ENCODE peak calls at places on chromosomes 5 and 9, in five cellular contexts. Y, H, T, O and E are unnamed samples.

GRCh38 chr5:152532714-152533113 is 127.6 kb upstream of the NMUR2 start:
- DNase-seq in T (peak; percentile 16), H (peak; percentile 55), Y (no peak), O (peak; percentile 62), E (peak; percentile 70)

GRCh38 chr5:123874600-123875201 is 362.7 kb downstream of the CSNK1G3 start:
- DNase-seq in T (no peak), O (peak; percentile 95), Y (no peak), H (no peak), E (no peak)

GRCh38 chr5:10666531-10667305 is 94.3 kb downstream of the DAP start:
- DNase-seq in H (no peak), O (no peak), Y (no peak), T (no peak), E (no peak)

GRCh38 chr9:72315510-72316287 is 49.3 kb downstream of the ZFAND5 start:
- DNase-seq in Y (no peak), T (no peak), O (peak; percentile 22), H (peak; percentile 80), E (peak; percentile 92)

GRCh38 chr5:139038618-139039305 is 159.4 kb downstream of the SIL1 start:
- DNase-seq in Y (no peak), O (no peak), H (no peak), T (no peak), E (peak; percentile 9)

GRCh38 chr9:79023134-79023577 is 548.6 kb upstream of the TLE4 start:
- DNase-seq in T (no peak), O (no peak), Y (no peak), H (peak; percentile 62), E (peak; percentile 3)

GRCh38 chr9:14031761-14032279 is 282.1 kb downstream of the NFIB start:
- DNase-seq in O (no peak), Y (no peak), H (no peak), T (no peak), E (no peak)

GRCh38 chr5:152271420-152271819 is 133.7 kb downstream of the NMUR2 start:
- DNase-seq in T (peak; percentile 24), H (peak; percentile 7), O (peak; percentile 50), Y (no peak), E (peak; percentile 65)

GRCh38 chr9:120710110-120710981 is 3.9 kb downstream of the MEGF9 start:
- DNase-seq in H (peak; percentile 82), Y (no peak), O (peak; percentile 86), T (no peak), E (no peak)

GRCh38 chr5:80957031-80957761 is 3.0 kb upstream of the RASGRF2 start:
- DNase-seq in T (no peak), Y (no peak), O (no peak), H (no peak), E (no peak)

GRCh38 chr5:91340532-91340931 is 42.6 kb downstream of the ARRDC3 start:
- DNase-seq in H (no peak), O (no peak), T (no peak), Y (no peak), E (no peak)

GRCh38 chr9:85172001-85172978 is 502.8 kb downstream of the NTRK2 start:
- DNase-seq in H (no peak), Y (no peak), O (no peak), T (no peak), E (no peak)

GRCh38 chr5:102975457-102976182 is 144.3 kb downstream of the GIN1 start:
- DNase-seq in O (peak; percentile 28), H (no peak), Y (no peak), T (no peak), E (no peak)

GRCh38 chr5:1227669-1228068 is 2.5 kb downstream of the SLC6A18 start:
- DNase-seq in T (no peak), H (peak; percentile 78), Y (no peak), O (no peak), E (peak; percentile 57)

GRCh38 chr9:121550569-121551512 is 51.2 kb upstream of the GGTA1 start:
- DNase-seq in T (peak; percentile 97), H (peak; percentile 64), Y (peak; percentile 36), O (peak; percentile 86), E (peak; percentile 76)

GRCh38 chr5:154059583-154059982 is 20.8 kb downstream of the MFAP3 start:
- DNase-seq in T (no peak), H (no peak), Y (no peak), O (no peak), E (no peak)

GRCh38 chr9:116166713-116167112 is 13.1 kb downstream of the PAPPA start:
- DNase-seq in T (no peak), Y (no peak), O (peak; percentile 39), H (no peak), E (no peak)

GRCh38 chr5:1060535-1060981 is 51.3 kb downstream of the SLC12A7 start:
- DNase-seq in Y (no peak), T (no peak), H (no peak), O (no peak), E (no peak)